ENCODE peak calls at places on chromosomes 11 and 22, in four cellular contexts. W, C, G and B are unnamed samples. For H3K4me1, the result is how much of the 10 kb centered on the place peaks cover.

GRCh38 chr22:17172172-17172833 is 13.2 kb upstream of the HDHD5 start:
- DNase-seq in W (no peak), C (peak), G (no peak), B (peak)

GRCh38 chr22:27802389-27803079 is 978 bp upstream of the MN1 start:
- DNase-seq in W (no peak), C (no peak), G (no peak), B (no peak)

GRCh38 chr11:73612601-73613137 is 14.8 kb upstream of the FAM168A start:
- DNase-seq in W (no peak), C (no peak), G (no peak), B (no peak)

GRCh38 chr22:40323681-40324083 is 22.6 kb upstream of the ADSL start:
- DNase-seq in W (no peak), C (peak), G (no peak), B (no peak)

GRCh38 chr11:103051158-103051801 is 40.7 kb downstream of the DCUN1D5 start:
- DNase-seq in W (no peak), C (no peak), G (no peak), B (no peak)

GRCh38 chr11:106395716-106396349 is 318.4 kb downstream of the AASDHPPT start:
- DNase-seq in W (no peak), C (no peak), G (no peak), B (no peak)

GRCh38 chr22:46078241-46079092 is 71.9 kb upstream of the PPARA start:
- DNase-seq in W (no peak), C (peak), G (no peak), B (peak)

GRCh38 chr11:62151737-62152102 is 27.9 kb downstream of the INCENP start:
- DNase-seq in W (no peak), C (no peak), G (no peak), B (no peak)

GRCh38 chr22:47486569-47487312 is 724.3 kb downstream of the TBC1D22A start:
- DNase-seq in W (no peak), C (no peak), G (no peak), B (peak)

GRCh38 chr11:117197516-117198456 is 1.4 kb upstream of the TAGLN start:
- DNase-seq in W (no peak), C (peak), G (no peak), B (peak)

GRCh38 chr11:81496566-81496965 is 1237.1 kb downstream of the FAM181B start:
- DNase-seq in W (no peak), C (no peak), G (no peak), B (no peak)

GRCh38 chr11:79312591-79313267 is 128.1 kb downstream of the TENM4 start:
- DNase-seq in W (no peak), C (no peak), G (no peak), B (no peak)

GRCh38 chr22:19109198-19110063 is 12.8 kb downstream of the DGCR2 start:
- DNase-seq in W (no peak), C (no peak), G (peak), B (no peak)

GRCh38 chr11:103228807-103229206 is 119.6 kb downstream of the DYNC2H1 start:
- DNase-seq in W (no peak), C (no peak), G (no peak), B (no peak)

GRCh38 chr22:27122561-27122960 is 465.2 kb downstream of the MIAT start:
- DNase-seq in W (no peak), C (no peak), G (no peak), B (no peak)

GRCh38 chr11:70783356-70783755 is 385.0 kb downstream of the CTTN start:
- DNase-seq in W (no peak), C (peak), G (no peak), B (no peak)

GRCh38 chr11:9206496-9206895 is 58.7 kb downstream of the DENND5A start:
- DNase-seq in W (no peak), C (no peak), G (no peak), B (no peak)

GRCh38 chr22:29873943-29874342 is 9.0 kb upstream of the MTMR3 start:
- DNase-seq in W (no peak), C (no peak), G (no peak), B (no peak)

GRCh38 chr11:446886-447285 is 3.2 kb upstream of the PTDSS2 start:
- DNase-seq in W (no peak), C (no peak), G (no peak), B (no peak)

GRCh38 chr11:28767574-28767973 is 659.4 kb downstream of the METTL15 start:
- DNase-seq in W (no peak), C (no peak), G (no peak), B (no peak)

GRCh38 chr11:124934862-124935547 is 842 bp downstream of the HEPACAM start:
- DNase-seq in W (no peak), C (no peak), G (no peak), B (peak)

GRCh38 chr11:19819148-19819547 is 106.5 kb downstream of the NAV2 start:
- DNase-seq in W (no peak), C (no peak), G (no peak), B (peak)

GRCh38 chr22:27827586-27828213 is 26.1 kb upstream of the MN1 start:
- DNase-seq in W (no peak), C (no peak), G (no peak), B (no peak)

GRCh38 chr11:10743354-10744035 is 7.6 kb upstream of the CTR9 start:
- DNase-seq in W (no peak), C (no peak), G (no peak), B (no peak)

GRCh38 chr11:28666632-28667031 is 558.4 kb downstream of the METTL15 start:
- DNase-seq in W (no peak), C (no peak), G (no peak), B (no peak)

DNA sequence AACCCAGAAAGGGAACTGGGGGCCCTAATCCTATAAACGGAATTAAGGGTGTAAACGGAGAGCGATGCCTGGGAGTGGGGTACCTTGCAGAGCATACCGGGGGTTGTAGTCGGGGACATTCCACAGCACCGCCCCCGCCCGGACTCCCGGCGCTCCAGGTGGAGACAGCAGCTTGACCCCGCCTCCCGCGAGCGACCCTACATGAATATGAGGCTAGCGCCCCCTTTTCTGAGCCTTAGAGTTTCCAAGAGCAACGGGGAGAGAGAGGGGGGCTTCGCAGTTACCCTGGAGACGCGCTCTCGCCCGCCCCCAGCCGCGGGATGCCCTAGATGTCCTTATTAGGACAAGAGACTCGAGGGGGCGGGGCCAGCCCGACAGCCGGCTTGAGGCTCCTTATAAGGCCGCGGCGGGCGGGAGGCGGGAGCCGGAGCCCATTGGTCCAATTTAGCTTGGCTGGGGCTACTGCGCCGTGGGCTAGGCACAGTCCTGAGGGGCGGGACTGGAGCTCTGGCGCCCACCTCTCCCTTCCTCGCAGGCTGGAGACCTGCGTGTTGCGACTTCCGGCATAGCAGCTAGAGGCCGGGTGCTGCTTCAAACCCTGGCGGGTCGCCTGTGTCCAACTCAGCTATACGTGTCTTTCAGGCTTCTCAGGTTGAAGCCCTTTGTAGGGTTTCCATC is 960 bp upstream of the MUS81 start:
- DNase-seq in W (peak), C (peak), G (peak), B (peak)
- TF ChIP-seq POLR2AphosphoS5 in W (peak), C (peak), G (peak), B (peak)

GRCh38 chr22:22892096-22893052 is 4.8 kb downstream of the IGLL5 start:
- DNase-seq in W (no peak), C (no peak), G (no peak), B (no peak)
- H3K4me1 ChIP-seq in W (under half), C (under half), G (under half), B (under half)

GRCh38 chr11:115258216-115258615 is 246.0 kb downstream of the CADM1 start:
- DNase-seq in W (no peak), C (no peak), G (no peak), B (no peak)

GRCh38 chr11:115257286-115258077 is 246.7 kb downstream of the CADM1 start:
- DNase-seq in W (no peak), C (no peak), G (no peak), B (peak)

GRCh38 chr11:115255006-115255762 is 249.0 kb downstream of the CADM1 start:
- DNase-seq in W (no peak), C (no peak), G (no peak), B (no peak)

GRCh38 chr11:115251126-115251525 is 253.1 kb downstream of the CADM1 start:
- DNase-seq in W (no peak), C (no peak), G (no peak), B (no peak)

DNA sequence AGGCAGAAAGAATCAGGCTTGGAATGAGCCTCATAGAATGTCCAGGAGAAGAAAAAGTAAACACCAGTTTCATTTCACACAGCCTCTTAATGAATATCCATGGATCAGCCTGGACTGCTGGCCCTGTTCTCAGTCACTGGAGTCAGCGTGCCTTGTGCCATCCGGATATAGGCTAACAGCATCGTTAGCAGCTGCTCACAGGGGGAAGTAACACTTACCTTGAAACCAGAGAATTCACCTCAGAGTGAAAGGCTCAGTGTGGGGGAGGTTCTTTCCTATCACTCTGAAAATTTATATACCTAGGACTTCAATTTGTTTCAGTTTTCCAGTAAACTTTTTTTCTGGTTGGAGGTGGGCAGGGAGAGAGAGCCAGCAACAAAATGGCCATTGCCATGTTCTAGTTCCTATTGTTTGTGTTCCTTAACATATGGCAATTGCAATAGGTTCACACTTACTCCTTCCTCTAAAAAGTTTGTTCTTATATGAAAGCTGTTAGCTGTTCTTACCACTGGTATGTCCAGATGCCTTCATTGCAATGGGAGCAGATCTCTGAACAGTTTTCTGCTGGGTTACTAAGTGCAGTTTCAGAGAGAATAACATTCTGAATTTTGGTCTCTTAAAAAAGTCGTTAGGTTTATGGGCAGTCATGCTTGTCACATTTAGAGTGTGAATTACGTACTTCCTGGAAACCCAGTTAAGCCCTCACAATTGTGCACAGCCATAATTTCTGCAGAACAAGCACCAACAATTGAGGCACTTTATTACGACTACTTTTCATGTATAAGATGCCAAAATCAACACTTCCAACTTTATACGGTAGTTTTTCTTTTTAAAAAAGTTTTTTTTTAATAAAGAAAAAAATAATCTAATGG is 247.7 kb downstream of the CADM1 start:
- DNase-seq in W (no peak), C (peak), G (peak), B (peak)
- TF ChIP-seq REST in W (no peak), C (no peak), G (no peak), B (no peak)

DNA sequence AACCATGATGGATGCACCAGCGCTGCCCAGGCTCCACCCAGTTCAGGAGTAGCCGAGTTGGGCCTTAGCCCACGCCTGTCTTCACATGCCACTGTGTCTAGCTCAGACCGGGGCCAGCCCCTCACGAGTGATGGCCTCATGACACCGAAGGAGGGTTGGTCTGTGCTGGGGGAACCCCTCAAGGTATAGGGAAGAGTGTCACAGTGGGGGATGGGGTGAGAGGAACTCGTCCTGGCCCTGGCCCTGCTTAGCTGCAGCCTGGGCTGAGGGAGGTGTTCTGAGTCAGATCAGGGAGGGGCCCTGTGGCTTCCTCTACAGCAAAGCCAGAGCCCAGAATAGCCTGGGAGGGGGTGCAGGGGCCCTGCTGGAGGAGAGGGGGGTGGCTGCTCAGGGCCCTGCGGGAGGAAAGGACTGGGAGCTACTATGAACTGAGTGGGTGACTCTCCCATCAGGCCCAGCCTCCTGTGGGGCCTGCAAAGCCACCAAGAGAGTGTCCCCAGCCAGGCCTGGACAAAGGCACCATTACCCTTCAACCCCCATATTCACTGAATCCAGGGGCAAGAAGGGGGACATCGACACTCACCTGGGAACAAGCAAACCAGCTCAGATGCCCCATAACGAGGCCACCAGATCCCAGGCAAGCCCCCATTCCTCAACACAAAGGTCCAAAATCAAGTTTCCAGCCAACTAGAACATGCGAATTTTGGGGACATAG is 41.2 kb downstream of the IGLL5 start:
- DNase-seq in W (no peak), C (no peak), G (peak), B (no peak)
- TF ChIP-seq POLR2AphosphoS5 in W (no peak), C (no peak), G (no peak), B (no peak)

GRCh38 chr11:3956748-3957147 is 101.3 kb downstream of the STIM1 start:
- DNase-seq in W (no peak), C (no peak), G (no peak), B (no peak)

GRCh38 chr11:3959918-3960295 is 104.4 kb downstream of the STIM1 start:
- DNase-seq in W (no peak), C (no peak), G (no peak), B (no peak)

GRCh38 chr11:3959015-3959917 is 103.8 kb downstream of the STIM1 start:
- DNase-seq in W (no peak), C (no peak), G (no peak), B (peak)

GRCh38 chr11:3957437-3957836 is 102.0 kb downstream of the STIM1 start:
- DNase-seq in W (no peak), C (no peak), G (no peak), B (no peak)

DNA sequence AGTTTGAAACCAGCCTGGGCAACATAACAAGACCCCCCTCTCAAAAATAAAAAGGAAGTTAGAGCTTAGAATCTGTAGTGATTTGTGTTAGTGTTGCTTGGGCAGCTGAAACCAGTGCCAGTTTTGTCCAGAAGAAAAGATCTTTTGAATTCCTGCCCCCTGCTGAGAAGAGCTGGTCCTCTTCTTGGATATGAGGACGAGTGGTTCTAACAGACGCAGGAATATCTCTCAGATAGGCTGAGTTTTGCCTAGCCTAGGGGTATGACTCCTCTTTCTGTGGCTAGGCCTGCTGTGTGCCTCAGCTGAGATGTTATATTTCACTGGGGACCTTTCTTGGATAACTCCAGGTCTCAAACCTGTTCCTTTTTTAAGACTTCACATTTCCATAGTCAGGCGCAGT is 102.8 kb downstream of the STIM1 start:
- DNase-seq in W (no peak), C (no peak), G (no peak), B (no peak)
- H3K4me1 ChIP-seq in W (under half), C (under half), G (under half), B (under half)